ENCODE peak calls at places on chromosome 9, in nine cellular contexts. S is neural progenitor cell, E is upper lobe of right lung, F is lower leg skin, A is fibroblast of the aortic adventitia, D is psoas muscle, C is heart right ventricle, M is ovary, H is fibroblast of lung. K is an unnamed sample.

GRCh38 chr9:85212887-85213286 is 528.9 kb downstream of the AGTPBP1 start:
- DNase-seq in S (no peak), H (peak; percentile 24), M (no peak), C (no peak), A (peak; percentile 73), D (no peak), E (no peak), F (peak; percentile 26), K (peak; percentile 65)

GRCh38 chr9:7185612-7186011 is 427.8 kb downstream of the KDM4C start:
- DNase-seq in A (peak; percentile 90), E (no peak), M (no peak), C (no peak), F (peak; percentile 36), D (no peak), S (peak; percentile 23), H (peak; percentile 73), K (peak; percentile 77)

GRCh38 chr9:133763272-133764183 is 25.4 kb upstream of the SARDH start:
- DNase-seq in C (no peak), A (no peak), D (peak; percentile 4), M (peak; percentile 14), F (peak; percentile 8), E (peak; percentile 46), H (no peak), S (no peak), K (no peak)

GRCh38 chr9:21392270-21392669 is 7.1 kb upstream of the IFNA2 start:
- DNase-seq in A (no peak), F (no peak), M (no peak), S (peak; percentile 39), D (no peak), H (no peak), C (no peak), E (no peak), K (peak; percentile 6)

GRCh38 chr9:105993051-105993854 is 298.9 kb downstream of the TMEM38B start:
- DNase-seq in S (no peak), A (no peak), F (no peak), H (no peak), M (no peak), D (no peak), C (no peak), E (no peak), K (no peak)

GRCh38 chr9:18606281-18606680 is 132.3 kb downstream of the ADAMTSL1 start:
- DNase-seq in D (no peak), F (no peak), H (peak; percentile 36), M (no peak), S (no peak), C (no peak), E (no peak), A (no peak), K (peak; percentile 44)

GRCh38 chr9:113238859-113239231 is 17.5 kb downstream of the SLC31A1 start:
- DNase-seq in D (no peak), A (peak; percentile 14), S (no peak), E (no peak), C (no peak), M (no peak), F (no peak), H (no peak), K (no peak)

GRCh38 chr9:35776018-35776417 is 15.4 kb upstream of the NPR2 start:
- DNase-seq in H (no peak), A (no peak), C (no peak), D (no peak), F (no peak), M (no peak), S (no peak), E (no peak), K (no peak)

GRCh38 chr9:4987996-4988421 is 2.9 kb downstream of the JAK2 start:
- DNase-seq in C (no peak), M (peak; percentile 47), H (peak; percentile 76), A (peak; percentile 80), E (no peak), S (peak; percentile 88), D (no peak), F (peak; percentile 47), K (peak; percentile 37)

GRCh38 chr9:4986291-4986690 is 1.2 kb downstream of the JAK2 start:
- DNase-seq in E (no peak), M (no peak), H (peak; percentile 36), D (no peak), F (no peak), A (peak; percentile 46), S (no peak), C (no peak), K (no peak)

GRCh38 chr9:4984571-4985375 is at the start of gene JAK2:
- DNase-seq in C (peak; percentile 90), F (peak; percentile 90), M (peak; percentile 87), S (peak; percentile 91), D (peak; percentile 91), A (peak; percentile 91), H (peak; percentile 94), E (peak; percentile 96), K (peak; percentile 97)

GRCh38 chr9:4985376-4986266 is 549 bp downstream of the JAK2 start:
- DNase-seq in S (peak; percentile 55), M (peak; percentile 35), C (peak; percentile 20), D (no peak), E (peak; percentile 69), H (peak; percentile 48), F (peak; percentile 26), A (peak; percentile 47), K (no peak)

DNA sequence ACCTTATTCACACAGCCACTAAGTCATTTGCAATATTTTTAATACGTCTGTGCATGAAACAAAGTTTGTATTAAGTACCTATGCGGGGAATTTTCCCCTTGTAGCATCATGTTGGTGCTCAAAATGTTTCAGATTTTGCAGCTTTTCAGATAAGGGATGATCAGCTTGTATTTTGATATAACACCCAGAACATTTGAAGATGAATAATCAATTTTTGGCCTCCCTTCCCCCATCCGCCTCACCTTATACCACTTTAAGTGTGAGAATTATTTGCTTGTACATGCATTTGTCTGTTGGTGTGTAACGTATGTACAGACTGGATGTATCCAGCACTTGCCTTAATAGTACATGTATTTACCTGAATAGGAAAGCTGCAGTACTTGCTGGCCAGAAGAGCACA is 1.7 kb downstream of the JAK2 start:
- DNase-seq in E (no peak), F (no peak), M (no peak), A (no peak), C (no peak), D (no peak), S (no peak), H (no peak), K (no peak)
- H3K4me3 ChIP-seq in E (peak overlapping the region; percentile 95), F (no peak overlapping the region), M (peak overlapping the region; percentile 89), A (peak overlapping the region; percentile 79), C (peak overlapping the region; percentile 83), D (peak overlapping the region; percentile 95), S (no peak overlapping the region), H (peak overlapping the region; percentile 71), K (peak overlapping the region; percentile 75)

DNA sequence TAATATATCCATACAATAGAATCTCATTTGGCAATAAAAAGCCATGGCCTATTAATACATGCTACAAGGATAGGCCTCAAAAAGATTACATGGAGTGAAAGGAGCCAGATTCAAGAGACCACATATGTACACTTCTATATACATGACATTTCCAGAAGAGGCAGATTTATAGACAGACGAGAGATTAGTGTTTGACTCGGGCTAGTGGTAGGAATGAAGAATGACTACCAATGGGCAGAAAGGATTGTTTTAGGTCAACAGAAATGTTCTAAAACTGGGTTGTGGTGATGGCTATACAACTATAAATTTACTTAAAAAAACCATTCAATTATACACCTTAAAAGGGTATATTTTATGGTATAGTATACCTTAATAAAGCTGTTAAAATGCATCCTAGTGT is 41.9 kb downstream of the SETX start:
- DNase-seq in S (no peak), A (no peak), D (no peak), F (no peak), M (no peak), C (no peak), H (no peak), E (no peak), K (no peak)
- TF ChIP-seq CTCF in S (peak; percentile 27), A (peak; percentile 24), D (peak; percentile 18), F (no peak), M (no peak), C (no peak), H (peak; percentile 37), E (no peak), K (peak; percentile 4)

GRCh38 chr9:94642526-94642925 is 3.2 kb upstream of the FBP1 start:
- DNase-seq in F (no peak), S (no peak), M (no peak), D (no peak), A (no peak), C (no peak), H (no peak), E (no peak), K (no peak)

GRCh38 chr9:94643176-94643575 is 3.9 kb upstream of the FBP1 start:
- DNase-seq in C (no peak), M (no peak), A (no peak), E (peak; percentile 80), D (no peak), H (no peak), S (no peak), F (no peak), K (no peak)

GRCh38 chr9:94639996-94640376 is 668 bp upstream of the FBP1 start:
- DNase-seq in E (no peak), C (no peak), D (no peak), S (peak; percentile 31), M (no peak), H (no peak), F (no peak), A (no peak), K (no peak)

GRCh38 chr9:94638335-94639044 is 828 bp downstream of the FBP1 start:
- DNase-seq in M (no peak), A (no peak), E (peak; percentile 71), F (no peak), S (no peak), H (no peak), C (no peak), D (no peak), K (no peak)

DNA sequence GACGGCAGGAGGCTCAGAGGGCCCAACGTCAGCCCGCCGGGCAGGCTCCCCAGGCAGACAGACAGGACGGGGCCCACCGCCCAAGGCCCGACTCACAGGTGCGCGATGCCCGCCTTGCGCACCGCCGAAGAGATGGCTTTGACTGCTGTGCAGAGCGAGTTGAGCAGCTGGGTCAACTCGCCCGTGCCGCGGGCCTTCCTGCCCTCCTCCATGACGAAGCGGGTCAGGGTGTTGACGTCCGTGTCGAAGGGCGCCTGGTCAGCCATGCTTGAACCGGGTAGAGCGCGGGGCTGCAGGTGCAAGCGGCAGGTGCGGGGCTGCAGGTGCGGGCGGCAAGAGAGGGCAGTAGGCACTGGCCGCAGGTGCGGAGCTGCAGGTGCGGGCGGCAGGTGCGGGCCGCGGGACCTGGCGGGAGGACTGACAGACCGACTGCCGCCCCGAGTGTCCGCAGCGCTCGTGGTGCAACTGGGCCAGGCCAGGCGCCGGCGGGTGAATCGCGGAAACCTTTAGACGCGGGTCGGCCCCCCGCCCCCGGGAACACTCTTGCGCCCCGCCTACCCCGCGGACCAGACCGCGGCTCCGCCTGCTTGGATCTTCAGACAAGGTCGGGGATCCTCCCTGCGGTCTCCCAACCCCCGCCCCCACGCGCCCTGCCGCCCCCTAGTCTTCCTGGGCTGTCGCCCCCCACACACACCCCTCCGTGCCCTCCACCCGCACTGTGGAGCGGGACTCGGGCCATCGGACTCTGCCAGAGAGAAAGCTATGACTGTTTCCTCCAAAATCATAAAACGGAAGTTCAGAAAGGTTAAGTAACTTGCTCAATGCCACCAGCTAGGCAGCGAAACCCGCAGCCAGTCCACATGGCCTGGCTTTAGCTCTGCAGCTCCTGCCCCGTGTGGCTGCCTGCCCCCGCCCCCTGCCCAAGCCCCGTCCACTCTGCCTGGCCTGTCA is at the start of gene FBP1:
- DNase-seq in E (peak; percentile 94), S (peak; percentile 64), D (peak; percentile 52), A (no peak), F (no peak), C (peak; percentile 40), H (peak; percentile 6), M (no peak), K (peak; percentile 31)
- H3K4me3 ChIP-seq in E (peak within 1 kb of the TSS; percentile 63), S (peak within 1 kb of the TSS; percentile 52), D (peak within 1 kb of the TSS; percentile 73), A (peak within 1 kb of the TSS; percentile 45), F (peak within 1 kb of the TSS; percentile 22), C (peak within 1 kb of the TSS; percentile 56), H (peak within 1 kb of the TSS; percentile 48), M (peak within 1 kb of the TSS; percentile 40), K (peak within 1 kb of the TSS; percentile 44)

DNA sequence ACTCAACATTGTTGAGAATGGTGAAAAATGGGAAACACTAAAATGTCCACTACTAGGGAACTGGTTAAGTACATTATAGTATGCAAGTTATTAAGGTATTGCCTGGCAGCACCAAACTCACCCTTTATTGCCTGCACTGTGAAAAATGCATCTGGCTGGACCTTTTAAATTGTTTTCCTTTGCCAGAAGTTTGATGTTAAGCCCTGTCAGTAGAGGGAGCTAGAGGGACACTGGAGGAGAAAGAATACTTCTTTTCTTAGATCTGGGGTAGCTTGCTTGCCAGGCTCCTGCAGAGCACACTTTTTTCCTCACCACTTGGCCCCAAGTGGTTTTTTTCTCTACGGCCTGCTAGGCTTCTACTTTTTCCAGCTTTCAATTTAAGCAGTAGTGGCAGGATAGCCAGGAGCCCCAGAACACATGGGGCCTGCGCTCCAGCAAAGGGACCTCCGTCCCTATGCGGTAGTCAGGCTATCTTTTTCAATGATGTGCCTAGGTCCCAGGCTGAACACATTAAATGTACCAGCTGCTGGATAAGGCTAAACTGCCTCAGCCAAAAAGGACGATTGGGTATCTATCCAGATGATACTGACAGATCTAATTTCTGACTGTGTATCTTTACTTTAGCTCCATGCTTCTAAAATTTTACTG is 8.0 kb upstream of the HABP4 start:
- DNase-seq in D (no peak), M (no peak), F (no peak), S (no peak), C (no peak), E (no peak), H (peak; percentile 44), A (peak; percentile 44), K (no peak)
- TF ChIP-seq CTCF in D (peak; percentile 79), M (no peak), F (no peak), S (peak; percentile 42), C (peak; percentile 49), E (peak; percentile 48), H (peak; percentile 49), A (peak; percentile 45), K (peak; percentile 34)